ENCODE peak calls at places on chromosome 21, in eight cellular contexts. Z is fibroblast of pulmonary artery, W is heart left ventricle, Y is bronchial epithelial cell, F is astrocyte of the spinal cord, U is cardiac fibroblast, J is GM20000, R is A549. L is an unnamed sample.

GRCh38 chr21:17829472-17829871 is 10.3 kb upstream of the C21orf91 start:
- DNase-seq in Z (peak; percentile 14), W (no peak), Y (peak; percentile 52), F (peak; percentile 15), U (peak; percentile 58), J (no peak), R (no peak), L (no peak)

GRCh38 chr21:36504067-36505058 is 24.4 kb upstream of the CLDN14 start:
- DNase-seq in Z (peak; percentile 77), W (peak; percentile 21), Y (peak; percentile 42), F (peak; percentile 60), U (peak; percentile 81), J (peak; percentile 39), R (peak; percentile 5), L (peak; percentile 35)

GRCh38 chr21:44299458-44300261 is at the start of gene PFKL:
- DNase-seq in Z (peak; percentile 38), W (peak; percentile 75), Y (peak; percentile 21), F (peak; percentile 26), U (peak; percentile 55), J (peak; percentile 98), R (peak; percentile 71), L (no peak)

GRCh38 chr21:36461918-36462486 is 17.9 kb downstream of the CLDN14 start:
- DNase-seq in Z (no peak), W (no peak), Y (peak; percentile 74), F (no peak), U (no peak), J (no peak), R (no peak), L (no peak)

GRCh38 chr21:41168391-41169257 is 664 bp downstream of the BACE2 start:
- DNase-seq in Z (peak; percentile 65), W (peak; percentile 55), Y (peak; percentile 35), F (peak; percentile 62), U (peak; percentile 64), J (peak; percentile 45), R (peak; percentile 7), L (no peak)

GRCh38 chr21:40717008-40717407 is 129.9 kb downstream of the DSCAM start:
- DNase-seq in Z (no peak), W (no peak), Y (no peak), F (no peak), U (no peak), J (no peak), R (no peak), L (no peak)

GRCh38 chr21:28018741-28019669 is 973.7 kb downstream of the LTN1 start:
- DNase-seq in Z (no peak), W (no peak), Y (no peak), F (no peak), U (peak; percentile 22), J (peak; percentile 2), R (no peak), L (no peak)

GRCh38 chr21:41568606-41569385 is 60.8 kb upstream of the TMPRSS2 start:
- DNase-seq in Z (no peak), W (no peak), Y (no peak), F (no peak), U (no peak), J (no peak), R (no peak), L (no peak)

GRCh38 chr21:32735524-32735923 is 7.7 kb upstream of the SYNJ1 start:
- DNase-seq in Z (no peak), W (no peak), Y (no peak), F (no peak), U (no peak), J (no peak), R (no peak), L (no peak)

GRCh38 chr21:37783016-37783415 is 133.2 kb downstream of the KCNJ6 start:
- DNase-seq in Z (peak; percentile 14), W (no peak), Y (no peak), F (peak; percentile 33), U (peak; percentile 74), J (no peak), R (no peak), L (no peak)

GRCh38 chr21:35328856-35329455 is 279.9 kb upstream of the RUNX1 start:
- DNase-seq in Z (no peak), W (no peak), Y (no peak), F (no peak), U (no peak), J (no peak), R (no peak), L (no peak)

GRCh38 chr21:43345746-43346409 is 81.1 kb downstream of the SIK1 start:
- DNase-seq in Z (peak; percentile 96), W (no peak), Y (peak; percentile 80), F (peak; percentile 48), U (peak; percentile 93), J (no peak), R (no peak), L (no peak)

GRCh38 chr21:29091032-29091431 is 17.6 kb upstream of the CCT8 start:
- DNase-seq in Z (peak; percentile 79), W (no peak), Y (peak; percentile 87), F (peak; percentile 64), U (peak; percentile 94), J (no peak), R (peak; percentile 7), L (peak; percentile 16)

GRCh38 chr21:42566524-42567180 is 53.0 kb downstream of the SLC37A1 start:
- DNase-seq in Z (no peak), W (no peak), Y (no peak), F (no peak), U (no peak), J (no peak), R (no peak), L (no peak)

GRCh38 chr21:39674794-39675193 is 62.1 kb downstream of the B3GALT5 start:
- DNase-seq in Z (no peak), W (no peak), Y (no peak), F (no peak), U (no peak), J (no peak), R (no peak), L (no peak)

DNA sequence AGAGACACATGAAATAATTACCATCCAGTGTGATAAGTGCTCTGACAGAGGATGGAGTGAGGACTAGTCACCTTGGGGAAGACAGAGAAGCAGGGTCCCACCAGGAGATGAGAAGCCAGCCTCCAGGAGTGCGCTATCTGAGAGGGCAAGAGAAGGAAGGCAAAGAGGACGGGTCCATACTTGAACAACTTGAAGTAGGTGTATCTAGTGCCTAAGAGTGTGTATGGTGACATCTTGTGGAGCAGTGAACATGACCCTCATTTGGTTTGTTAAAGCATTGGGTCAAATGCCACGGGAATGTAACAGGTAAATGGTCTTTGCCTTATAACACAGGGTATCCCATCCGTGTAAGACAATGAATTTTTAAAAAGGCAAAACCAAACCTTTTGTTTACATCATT is 39.8 kb downstream of the MRPL39 start:
- DNase-seq in Z (no peak), W (no peak), Y (no peak), F (no peak), U (no peak), J (no peak), R (no peak), L (no peak)
- TF ChIP-seq CTCF in Z (no peak), W (no peak), Y (no peak), F (no peak), U (no peak), J (no peak), R (no peak), L (no peak)

GRCh38 chr21:24014381-24014780 is 1592.9 kb downstream of the MRPL39 start:
- DNase-seq in Z (no peak), W (no peak), Y (no peak), F (no peak), U (peak; percentile 6), J (no peak), R (no peak), L (no peak)
- TF ChIP-seq CTCF in Z (peak; percentile 7), W (peak; percentile 53), Y (no peak), F (no peak), U (peak; percentile 28), J (no peak), R (no peak), L (no peak)

GRCh38 chr21:15059397-15059796 is 5.4 kb downstream of the NRIP1 start:
- DNase-seq in Z (no peak), W (no peak), Y (no peak), F (no peak), U (no peak), J (no peak), R (no peak), L (no peak)
- TF ChIP-seq CTCF in Z (no peak), W (no peak), Y (no peak), F (no peak), U (no peak), J (no peak), R (no peak), L (no peak)

GRCh38 chr21:45458281-45459170 is 53.6 kb downstream of the COL18A1 start:
- DNase-seq in Z (no peak), W (no peak), Y (no peak), F (no peak), U (no peak), J (no peak), R (no peak), L (no peak)

GRCh38 chr21:45459171-45460010 is 54.4 kb downstream of the COL18A1 start:
- DNase-seq in Z (no peak), W (no peak), Y (no peak), F (no peak), U (no peak), J (no peak), R (no peak), L (no peak)

GRCh38 chr21:45461369-45461750 is 56.4 kb downstream of the COL18A1 start:
- DNase-seq in Z (no peak), W (no peak), Y (no peak), F (no peak), U (no peak), J (no peak), R (no peak), L (no peak)

GRCh38 chr21:45460611-45461368 is 55.8 kb downstream of the COL18A1 start:
- DNase-seq in Z (peak; percentile 93), W (no peak), Y (peak; percentile 37), F (peak; percentile 83), U (peak; percentile 86), J (no peak), R (no peak), L (peak; percentile 24)

GRCh38 chr21:45460011-45460565 is 55.1 kb downstream of the COL18A1 start:
- DNase-seq in Z (no peak), W (no peak), Y (no peak), F (no peak), U (no peak), J (no peak), R (no peak), L (no peak)
- TF ChIP-seq CTCF in Z (no peak), W (no peak), Y (no peak), F (no peak), U (no peak), J (no peak), R (no peak), L (no peak)

GRCh38 chr21:25507522-25507921 is 99.8 kb downstream of the MRPL39 start:
- DNase-seq in Z (no peak), W (no peak), Y (peak; percentile 12), F (no peak), U (peak; percentile 28), J (no peak), R (no peak), L (no peak)
- TF ChIP-seq CTCF in Z (no peak), W (no peak), Y (no peak), F (no peak), U (peak; percentile 17), J (peak; percentile 31), R (no peak), L (no peak)

DNA sequence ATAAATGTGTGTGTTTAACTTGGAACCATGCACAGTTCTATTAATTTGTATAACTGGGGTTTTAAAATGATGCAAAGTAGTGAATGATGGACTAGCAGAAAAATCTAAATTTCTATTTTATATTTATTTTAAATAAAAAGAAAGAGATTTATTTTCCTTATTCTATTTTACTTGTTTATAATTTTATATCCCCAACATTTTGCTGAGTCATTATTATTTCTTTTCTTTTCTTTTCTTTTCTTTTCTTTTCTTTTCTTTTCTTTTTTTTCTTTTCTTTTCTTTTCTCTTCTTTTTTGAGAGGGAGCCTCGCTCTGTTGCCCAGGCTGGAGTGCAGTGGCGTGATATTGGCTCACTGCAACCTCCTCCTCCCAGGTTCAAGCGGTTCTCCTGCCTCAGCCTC is 395.0 kb upstream of the NCAM2 start:
- DNase-seq in Z (no peak), W (no peak), Y (no peak), F (no peak), U (no peak), J (no peak), R (no peak), L (no peak)
- TF ChIP-seq CTCF in Z (no peak), W (no peak), Y (no peak), F (no peak), U (no peak), J (no peak), R (no peak), L (no peak)

L was measured in AG09319.